ENCODE peak calls at places on chromosomes 3 and 15, in six cellular contexts. W is neuronal stem cell, J is IMR-90, X is mesenchymal stem cell, M is H9, A is H1. S is an unnamed sample.

GRCh38 chr15:38354321-38354929 is 99.5 kb upstream of the FAM98B start:
- DNase-seq in W (peak), J (peak), X (peak), M (peak), A (peak), S (peak)

GRCh38 chr3:72018339-72018984 is 233.5 kb upstream of the PROK2 start:
- DNase-seq in W (no peak), J (peak), X (peak), M (no peak), A (no peak), S (no peak)

GRCh38 chr3:149245738-149246451 is 24.3 kb upstream of the CP start:
- DNase-seq in W (no peak), J (peak), X (peak), M (no peak), A (no peak), S (peak)

GRCh38 chr3:58991623-58992022 is 58.2 kb downstream of the CFAP20DC start:
- DNase-seq in W (no peak), J (no peak), X (no peak), M (no peak), A (no peak), S (no peak)

GRCh38 chr15:76330281-76330680 is 6.3 kb upstream of the ISL2 start:
- DNase-seq in W (no peak), J (peak), X (peak), M (peak), A (peak), S (peak)

GRCh38 chr3:114307222-114307840 is 13.5 kb downstream of the TIGIT start:
- DNase-seq in W (no peak), J (no peak), X (no peak), M (no peak), A (no peak), S (no peak)

GRCh38 chr3:177679568-177680441 is 482.5 kb upstream of the TBL1XR1 start:
- DNase-seq in W (no peak), J (peak), X (peak), M (no peak), A (no peak), S (no peak)

GRCh38 chr3:41224120-41224806 is 25.0 kb downstream of the CTNNB1 start:
- DNase-seq in W (no peak), J (peak), X (peak), M (no peak), A (no peak), S (no peak)

GRCh38 chr3:112640864-112641751 is at the start of gene CCDC80:
- DNase-seq in W (no peak), J (peak), X (peak), M (no peak), A (no peak), S (peak)

GRCh38 chr3:62727576-62727975 is 147.6 kb downstream of the CADPS start:
- DNase-seq in W (no peak), J (no peak), X (no peak), M (no peak), A (no peak), S (no peak)

GRCh38 chr3:138332472-138333073 is 2.9 kb upstream of the NME9 start:
- DNase-seq in W (no peak), J (peak), X (peak), M (no peak), A (peak), S (peak)

GRCh38 chr15:66405007-66405406 is 18.3 kb downstream of the MAP2K1 start:
- DNase-seq in W (no peak), J (peak), X (no peak), M (no peak), A (no peak), S (no peak)

GRCh38 chr3:155664922-155665695 is 79.8 kb downstream of the PLCH1 start:
- DNase-seq in W (no peak), J (peak), X (peak), M (no peak), A (no peak), S (no peak)

GRCh38 chr3:105824129-105824528 is 44.7 kb downstream of the CBLB start:
- DNase-seq in W (no peak), J (no peak), X (no peak), M (no peak), A (no peak), S (no peak)

GRCh38 chr3:189025866-189026265 is 145.9 kb upstream of the TPRG1 start:
- DNase-seq in W (no peak), J (no peak), X (no peak), M (no peak), A (no peak), S (no peak)

GRCh38 chr15:93141373-93141790 is 52.4 kb upstream of the RGMA start:
- DNase-seq in W (no peak), J (no peak), X (no peak), M (no peak), A (no peak), S (no peak)
- H3K14ac ChIP-seq in W (no peak), J (no peak), X (no peak), M (no peak), A (no peak), S (no peak)

GRCh38 chr15:75228787-75229186 is 27.1 kb downstream of the C15orf39 start:
- DNase-seq in W (no peak), J (no peak), X (no peak), M (no peak), A (no peak), S (no peak)

GRCh38 chr15:75223688-75224087 is 22.0 kb downstream of the C15orf39 start:
- DNase-seq in W (no peak), J (no peak), X (no peak), M (no peak), A (no peak), S (no peak)

GRCh38 chr15:75227663-75228280 is 26.1 kb downstream of the C15orf39 start:
- DNase-seq in W (no peak), J (no peak), X (no peak), M (no peak), A (no peak), S (no peak)

GRCh38 chr15:75225951-75226732 is 24.5 kb downstream of the C15orf39 start:
- DNase-seq in W (no peak), J (no peak), X (no peak), M (no peak), A (no peak), S (no peak)

DNA sequence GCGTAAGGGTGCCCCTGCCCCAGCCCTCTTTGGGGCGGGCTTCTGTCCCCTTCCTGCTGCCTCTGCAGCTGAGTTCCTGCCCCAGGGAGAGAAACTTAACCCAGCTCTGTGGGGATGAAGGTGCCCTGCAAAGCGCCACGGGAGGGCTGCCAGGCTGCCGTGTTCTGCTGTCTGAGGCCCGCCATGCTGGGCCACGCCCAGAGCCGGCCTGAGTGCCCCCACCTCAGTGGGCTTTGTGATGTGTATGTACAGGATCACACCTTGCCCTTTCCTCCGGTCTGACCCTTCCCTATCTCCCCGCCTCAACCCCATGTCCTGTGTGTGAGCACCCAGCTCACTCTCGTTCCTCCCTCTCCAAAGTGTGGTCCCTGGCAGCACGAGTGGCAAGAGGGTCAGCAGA is 22.6 kb downstream of the C15orf39 start:
- DNase-seq in W (no peak), J (no peak), X (no peak), M (no peak), A (no peak), S (no peak)
- H3K14ac ChIP-seq in W (no peak), J (no peak), X (no peak), M (no peak), A (no peak), S (no peak)

GRCh38 chr3:171187706-171188290 is 161.3 kb upstream of the SLC2A2 start:
- DNase-seq in W (peak), J (peak), X (peak), M (no peak), A (no peak), S (no peak)
- H3K14ac ChIP-seq in W (no peak), J (no peak), X (no peak), M (no peak), A (no peak), S (no peak)

DNA sequence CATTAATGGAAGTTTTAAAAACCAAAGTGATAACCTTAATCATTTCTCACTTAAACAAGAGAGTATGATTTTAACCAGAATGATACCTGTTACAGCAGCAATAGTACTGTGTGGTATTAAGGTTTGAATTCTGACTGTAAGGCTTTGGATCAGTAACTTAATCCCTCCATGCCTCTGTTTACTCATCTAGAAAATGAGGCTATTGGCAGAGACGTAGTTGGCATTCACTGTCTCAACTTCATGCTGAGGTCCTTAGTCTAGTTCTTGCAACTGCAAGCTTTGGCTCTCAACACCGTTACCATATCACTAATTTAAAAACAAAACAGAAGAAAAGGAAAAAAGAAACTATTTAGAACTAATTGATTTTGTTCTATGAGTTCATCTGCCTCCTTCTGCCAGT is 875.4 kb downstream of the MCTP2 start:
- DNase-seq in W (no peak), J (no peak), X (no peak), M (no peak), A (no peak), S (no peak)
- H3K14ac ChIP-seq in W (no peak), J (no peak), X (no peak), M (no peak), A (no peak), S (no peak)

DNA sequence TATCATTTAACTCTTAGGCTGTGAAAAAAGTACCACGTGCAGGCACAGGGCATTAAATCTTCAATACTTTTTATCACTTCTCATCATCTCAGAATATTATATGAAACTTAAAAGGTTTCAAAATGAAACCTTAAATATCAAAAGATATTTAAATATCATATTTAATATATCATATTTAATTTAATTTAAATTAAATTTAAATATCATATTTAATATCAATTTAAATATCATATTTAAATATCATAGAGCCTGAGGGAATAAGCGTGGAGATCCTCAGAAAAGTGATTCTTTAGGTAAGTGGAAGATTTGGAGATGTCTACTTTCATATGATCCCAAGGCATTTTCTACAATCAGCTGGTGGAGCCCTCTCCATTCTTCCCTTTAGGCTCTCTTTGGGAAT is 716.6 kb downstream of the OTOL1 start:
- DNase-seq in W (no peak), J (no peak), X (no peak), M (no peak), A (no peak), S (no peak)
- H3K14ac ChIP-seq in W (no peak), J (no peak), X (no peak), M (no peak), A (no peak), S (no peak)

DNA sequence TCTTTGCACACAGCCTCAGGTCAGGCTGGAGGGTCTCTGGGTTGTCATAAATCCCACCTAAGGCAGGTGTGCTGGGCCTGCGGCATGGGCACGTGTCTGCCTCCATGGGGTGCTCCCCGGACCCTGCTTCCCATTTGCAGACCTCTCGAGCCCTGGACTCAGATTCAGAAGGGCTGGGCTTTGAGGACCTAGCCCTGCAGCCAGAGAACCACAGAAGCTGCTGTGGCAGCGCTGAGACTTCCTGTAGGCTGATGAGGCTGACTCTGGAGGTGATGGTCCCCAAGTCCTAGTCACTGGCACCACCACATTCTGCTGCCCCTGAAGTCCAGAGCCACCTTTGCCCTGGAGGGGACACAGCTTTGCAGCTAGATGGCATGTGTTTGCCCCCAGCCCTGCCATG is 156.4 kb downstream of the LRRC28 start:
- DNase-seq in W (no peak), J (no peak), X (no peak), M (no peak), A (no peak), S (no peak)
- H3K14ac ChIP-seq in W (no peak), J (no peak), X (no peak), M (no peak), A (no peak), S (no peak)

GRCh38 chr3:65356331-65357286 is 668.8 kb upstream of the ADAMTS9 start:
- DNase-seq in W (no peak), J (no peak), X (peak), M (peak), A (no peak), S (peak)

DNA sequence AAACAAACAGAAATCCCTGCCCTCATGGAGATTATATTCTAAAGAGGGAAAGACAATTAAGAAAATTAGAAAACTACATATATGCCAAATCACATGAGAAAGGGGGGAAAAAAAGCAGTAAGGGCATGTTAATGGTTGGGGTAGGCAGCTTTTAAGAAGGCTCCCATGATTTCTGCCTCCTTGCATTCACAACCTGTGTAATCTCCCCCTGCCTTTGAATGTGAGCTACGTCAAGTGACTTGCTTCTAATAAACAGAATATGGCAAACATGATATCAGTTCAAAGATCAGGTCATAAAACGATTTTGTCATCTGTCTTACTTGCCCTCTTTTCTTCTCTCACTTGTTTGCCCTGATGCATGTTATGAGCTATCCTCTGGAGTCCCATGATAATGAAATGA is 673.6 kb upstream of the ADAMTS9 start:
- DNase-seq in W (no peak), J (no peak), X (no peak), M (no peak), A (no peak), S (no peak)
- H3K14ac ChIP-seq in W (no peak), J (no peak), X (no peak), M (no peak), A (no peak), S (no peak)

GRCh38 chr3:15015456-15015855 is 49.7 kb downstream of the MRPS25 start:
- DNase-seq in W (no peak), J (peak), X (no peak), M (no peak), A (no peak), S (no peak)

GRCh38 chr3:15011174-15011573 is 53.9 kb downstream of the MRPS25 start:
- DNase-seq in W (no peak), J (no peak), X (peak), M (no peak), A (no peak), S (peak)

GRCh38 chr3:15017191-15017590 is 47.9 kb downstream of the MRPS25 start:
- DNase-seq in W (no peak), J (no peak), X (no peak), M (no peak), A (no peak), S (no peak)

GRCh38 chr3:15010664-15011063 is 54.5 kb downstream of the MRPS25 start:
- DNase-seq in W (no peak), J (peak), X (no peak), M (no peak), A (no peak), S (peak)

GRCh38 chr3:15014606-15015328 is 50.3 kb downstream of the MRPS25 start:
- DNase-seq in W (no peak), J (no peak), X (no peak), M (no peak), A (no peak), S (no peak)
- H3K14ac ChIP-seq in W (no peak), J (no peak), X (no peak), M (no peak), A (no peak), S (no peak)

S was measured in trophoblast cell.